ENCODE peak calls at places on chromosomes 5 and 9, in seven cellular contexts. I, K, T, Q, Z, B and A are unnamed samples.

GRCh38 chr9:107491081-107492053 is 1.8 kb upstream of the KLF4 start:
- DNase-seq in I (no peak), K (peak), T (peak), Q (peak), Z (no peak), B (no peak), A (no peak)

GRCh38 chr5:130836729-130837660 is 328.1 kb downstream of the HINT1 start:
- DNase-seq in I (no peak), K (no peak), T (no peak), Q (no peak), Z (no peak), B (no peak), A (no peak)

GRCh38 chr9:130869250-130869649 is 27.4 kb downstream of the QRFP start:
- DNase-seq in I (no peak), K (peak), T (peak), Q (no peak), Z (no peak), B (no peak), A (no peak)

GRCh38 chr5:131795128-131795719 is 1.6 kb downstream of the FNIP1 start:
- DNase-seq in I (peak), K (no peak), T (no peak), Q (no peak), Z (peak), B (no peak), A (no peak)

GRCh38 chr5:61306531-61307195 is 25.4 kb upstream of the ZSWIM6 start:
- DNase-seq in I (no peak), K (no peak), T (no peak), Q (no peak), Z (peak), B (no peak), A (no peak)

GRCh38 chr9:118238139-118238538 is 533.9 kb downstream of the TLR4 start:
- DNase-seq in I (no peak), K (no peak), T (no peak), Q (no peak), Z (no peak), B (no peak), A (no peak)

GRCh38 chr9:111752455-111752854 is 42.3 kb downstream of the SHOC1 start:
- DNase-seq in I (no peak), K (no peak), T (no peak), Q (no peak), Z (peak), B (no peak), A (no peak)

GRCh38 chr9:105251733-105252404 is 7.4 kb downstream of the SLC44A1 start:
- DNase-seq in I (no peak), K (no peak), T (no peak), Q (no peak), Z (no peak), B (no peak), A (no peak)

GRCh38 chr5:125399885-125400284 is 653.4 kb upstream of the ZNF608 start:
- DNase-seq in I (no peak), K (no peak), T (no peak), Q (no peak), Z (no peak), B (no peak), A (no peak)

GRCh38 chr5:74761241-74761640 is 5.7 kb downstream of the GFM2 start:
- DNase-seq in I (no peak), K (no peak), T (no peak), Q (no peak), Z (no peak), B (no peak), A (no peak)

GRCh38 chr9:75101004-75101601 is 12.8 kb downstream of the OSTF1 start:
- DNase-seq in I (no peak), K (no peak), T (no peak), Q (no peak), Z (no peak), B (no peak), A (no peak)

GRCh38 chr9:13898957-13899356 is 415.0 kb downstream of the NFIB start:
- DNase-seq in I (no peak), K (peak), T (peak), Q (no peak), Z (no peak), B (no peak), A (no peak)

GRCh38 chr9:108093773-108094675 is 604.5 kb upstream of the KLF4 start:
- DNase-seq in I (no peak), K (no peak), T (no peak), Q (no peak), Z (peak), B (no peak), A (no peak)

GRCh38 chr5:87746891-87747366 is 334.2 kb upstream of the CCNH start:
- DNase-seq in I (no peak), K (no peak), T (no peak), Q (no peak), Z (no peak), B (no peak), A (no peak)